ENCODE peak calls at places on chromosome 7, in seven cellular contexts. One of them, this sample, is unnamed.

GRCh38 chr7:24290004-24290641 is 6.1 kb downstream of the NPY start:
- DNase-seq in K562: peak; percentile 47
- DNase-seq in Peyer's patch: peak; percentile 54
- DNase-seq in adrenal gland: no peak
- DNase-seq in A549: peak; percentile 36
- DNase-seq in transverse colon: no peak
- DNase-seq in lower leg skin: no peak
- DNase-seq in this sample: peak; percentile 34

GRCh38 chr7:102111063-102111757 is 175.5 kb upstream of the SH2B2 start:
- DNase-seq in K562: no peak
- DNase-seq in Peyer's patch: peak; percentile 33
- DNase-seq in adrenal gland: no peak
- DNase-seq in A549: no peak
- DNase-seq in transverse colon: no peak
- DNase-seq in lower leg skin: no peak
- DNase-seq in this sample: no peak

GRCh38 chr7:94393251-94393758 is 1.4 kb upstream of the COL1A2 start:
- DNase-seq in K562: no peak
- DNase-seq in Peyer's patch: no peak
- DNase-seq in adrenal gland: no peak
- DNase-seq in A549: no peak
- DNase-seq in transverse colon: no peak
- DNase-seq in lower leg skin: no peak
- DNase-seq in this sample: no peak

GRCh38 chr7:44439933-44440332 is 50.5 kb downstream of the NUDCD3 start:
- DNase-seq in K562: no peak
- DNase-seq in Peyer's patch: no peak
- DNase-seq in adrenal gland: no peak
- DNase-seq in A549: no peak
- DNase-seq in transverse colon: no peak
- DNase-seq in lower leg skin: no peak
- DNase-seq in this sample: no peak

GRCh38 chr7:158386866-158387820 is 200.5 kb downstream of the PTPRN2 start:
- DNase-seq in K562: no peak
- DNase-seq in Peyer's patch: no peak
- DNase-seq in adrenal gland: no peak
- DNase-seq in A549: no peak
- DNase-seq in transverse colon: no peak
- DNase-seq in lower leg skin: no peak
- DNase-seq in this sample: no peak

GRCh38 chr7:121485457-121486243 is 89.5 kb upstream of the FAM3C start:
- DNase-seq in K562: no peak
- DNase-seq in Peyer's patch: no peak
- DNase-seq in adrenal gland: no peak
- DNase-seq in A549: no peak
- DNase-seq in transverse colon: no peak
- DNase-seq in lower leg skin: no peak
- DNase-seq in this sample: no peak

GRCh38 chr7:157514306-157514705 is 177.5 kb downstream of the DNAJB6 start:
- DNase-seq in K562: no peak
- DNase-seq in Peyer's patch: peak; percentile 39
- DNase-seq in adrenal gland: no peak
- DNase-seq in A549: no peak
- DNase-seq in transverse colon: no peak
- DNase-seq in lower leg skin: no peak
- DNase-seq in this sample: no peak

GRCh38 chr7:2125931-2126330 is 106.8 kb downstream of the MAD1L1 start:
- DNase-seq in K562: no peak
- DNase-seq in Peyer's patch: no peak
- DNase-seq in adrenal gland: no peak
- DNase-seq in A549: no peak
- DNase-seq in transverse colon: no peak
- DNase-seq in lower leg skin: no peak
- DNase-seq in this sample: no peak

GRCh38 chr7:157901166-157901565 is 564.4 kb downstream of the DNAJB6 start:
- DNase-seq in K562: no peak
- DNase-seq in Peyer's patch: no peak
- DNase-seq in adrenal gland: no peak
- DNase-seq in A549: no peak
- DNase-seq in transverse colon: no peak
- DNase-seq in lower leg skin: no peak
- DNase-seq in this sample: no peak

GRCh38 chr7:158740657-158741293 is 36.2 kb upstream of the NCAPG2 start:
- DNase-seq in K562: peak; percentile 87
- DNase-seq in Peyer's patch: no peak
- DNase-seq in adrenal gland: no peak
- DNase-seq in A549: peak; percentile 51
- DNase-seq in transverse colon: no peak
- DNase-seq in lower leg skin: no peak
- DNase-seq in this sample: no peak

GRCh38 chr7:111409714-111410422 is 152.4 kb downstream of the IMMP2L start:
- DNase-seq in K562: no peak
- DNase-seq in Peyer's patch: no peak
- DNase-seq in adrenal gland: no peak
- DNase-seq in A549: no peak
- DNase-seq in transverse colon: no peak
- DNase-seq in lower leg skin: no peak
- DNase-seq in this sample: no peak

GRCh38 chr7:123537026-123537642 is 2.7 kb upstream of the IQUB start:
- DNase-seq in K562: no peak
- DNase-seq in Peyer's patch: no peak
- DNase-seq in adrenal gland: no peak
- DNase-seq in A549: no peak
- DNase-seq in transverse colon: no peak
- DNase-seq in lower leg skin: no peak
- DNase-seq in this sample: no peak

GRCh38 chr7:130490888-130491771 is 755 bp upstream of the MEST start:
- DNase-seq in K562: no peak
- DNase-seq in Peyer's patch: no peak
- DNase-seq in adrenal gland: peak; percentile 60
- DNase-seq in A549: no peak
- DNase-seq in transverse colon: peak; percentile 37
- DNase-seq in lower leg skin: no peak
- DNase-seq in this sample: no peak

GRCh38 chr7:155052982-155053381 is 17.1 kb upstream of the HTR5A start:
- DNase-seq in K562: no peak
- DNase-seq in Peyer's patch: no peak
- DNase-seq in adrenal gland: no peak
- DNase-seq in A549: no peak
- DNase-seq in transverse colon: no peak
- DNase-seq in lower leg skin: no peak
- DNase-seq in this sample: no peak

GRCh38 chr7:79398145-79398749 is 55.2 kb downstream of the MAGI2 start:
- DNase-seq in K562: no peak
- DNase-seq in Peyer's patch: no peak
- DNase-seq in adrenal gland: no peak
- DNase-seq in A549: no peak
- DNase-seq in transverse colon: no peak
- DNase-seq in lower leg skin: no peak
- DNase-seq in this sample: no peak

GRCh38 chr7:139681463-139681755 is 96.4 kb downstream of the HIPK2 start:
- DNase-seq in K562: peak; percentile 62
- DNase-seq in Peyer's patch: no peak
- DNase-seq in adrenal gland: no peak
- DNase-seq in A549: no peak
- DNase-seq in transverse colon: no peak
- DNase-seq in lower leg skin: no peak
- DNase-seq in this sample: no peak

GRCh38 chr7:12929416-12930140 is 242.1 kb downstream of the ARL4A start:
- DNase-seq in K562: no peak
- DNase-seq in Peyer's patch: no peak
- DNase-seq in adrenal gland: no peak
- DNase-seq in A549: no peak
- DNase-seq in transverse colon: no peak
- DNase-seq in lower leg skin: no peak
- DNase-seq in this sample: no peak

GRCh38 chr7:108293190-108293612 is 163.0 kb downstream of the NRCAM start:
- DNase-seq in K562: no peak
- DNase-seq in Peyer's patch: no peak
- DNase-seq in adrenal gland: no peak
- DNase-seq in A549: no peak
- DNase-seq in transverse colon: no peak
- DNase-seq in lower leg skin: no peak
- DNase-seq in this sample: no peak

GRCh38 chr7:28677668-28678067 is 265.4 kb downstream of the CREB5 start:
- DNase-seq in K562: no peak
- DNase-seq in Peyer's patch: no peak
- DNase-seq in adrenal gland: no peak
- DNase-seq in A549: no peak
- DNase-seq in transverse colon: no peak
- DNase-seq in lower leg skin: no peak
- DNase-seq in this sample: no peak

GRCh38 chr7:27739301-27739913 is 555 bp upstream of the TAX1BP1 start:
- DNase-seq in K562: peak; percentile 74
- DNase-seq in Peyer's patch: no peak
- DNase-seq in adrenal gland: no peak
- DNase-seq in A549: peak; percentile 30
- DNase-seq in transverse colon: no peak
- DNase-seq in lower leg skin: no peak
- DNase-seq in this sample: no peak

GRCh38 chr7:64515781-64516180 is 47.1 kb downstream of the ZNF680 start:
- DNase-seq in K562: no peak
- DNase-seq in Peyer's patch: no peak
- DNase-seq in adrenal gland: no peak
- DNase-seq in A549: no peak
- DNase-seq in transverse colon: no peak
- DNase-seq in lower leg skin: no peak
- DNase-seq in this sample: no peak

DNA sequence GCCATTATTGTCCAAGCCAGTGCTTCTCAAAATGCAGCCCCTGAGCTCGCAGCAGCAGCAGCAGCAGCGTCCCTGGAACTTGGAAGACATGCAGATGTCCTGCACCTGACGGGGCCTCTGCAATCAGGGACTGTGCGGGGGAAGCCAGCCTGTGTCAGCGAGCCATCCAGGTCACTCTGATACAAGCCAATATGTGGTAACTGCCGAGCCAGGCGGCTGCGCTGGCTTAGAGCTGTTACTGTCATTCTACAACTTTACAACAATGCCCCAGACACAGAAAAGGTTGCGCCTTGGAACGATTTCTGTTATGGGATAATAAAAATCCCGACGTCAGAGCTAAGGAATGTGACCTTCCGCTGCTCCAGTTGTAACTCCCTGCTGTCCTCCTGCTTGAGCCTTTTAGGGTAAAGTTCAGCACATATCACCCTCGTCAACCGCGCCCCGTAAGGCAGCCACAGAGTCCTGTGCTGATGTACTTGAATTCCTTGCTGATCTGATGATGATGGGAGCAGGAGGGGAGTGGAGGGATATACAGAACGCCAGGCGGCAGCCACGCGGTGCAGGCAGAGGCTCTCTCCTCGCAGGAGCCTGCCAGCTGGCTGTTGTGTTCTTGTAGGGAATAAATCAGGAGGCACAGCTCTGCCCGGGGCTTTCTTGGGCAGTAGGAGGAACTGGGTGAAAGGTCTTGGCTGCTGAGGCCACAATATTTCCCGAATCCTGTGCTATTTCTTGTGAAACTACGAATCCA is 20.0 kb upstream of the CRYGN start:
- DNase-seq in K562: peak; percentile 8
- DNase-seq in Peyer's patch: peak; percentile 91
- DNase-seq in adrenal gland: peak; percentile 84
- DNase-seq in A549: peak; percentile 61
- DNase-seq in transverse colon: peak; percentile 87
- DNase-seq in lower leg skin: peak; percentile 84
- DNase-seq in this sample: no peak
- TF ChIP-seq POLR2A in K562: no peak
- TF ChIP-seq POLR2A in Peyer's patch: peak; percentile 70
- TF ChIP-seq POLR2A in adrenal gland: peak; percentile 87
- TF ChIP-seq POLR2A in A549: no peak
- TF ChIP-seq POLR2A in transverse colon: peak; percentile 66
- TF ChIP-seq POLR2A in lower leg skin: no peak
- TF ChIP-seq POLR2A in this sample: no peak

GRCh38 chr7:151226875-151227782 is at the start of gene ABCF2:
- DNase-seq in K562: peak; percentile 100
- DNase-seq in Peyer's patch: peak; percentile 99
- DNase-seq in adrenal gland: peak; percentile 99
- DNase-seq in A549: peak; percentile 99
- DNase-seq in transverse colon: peak; percentile 99
- DNase-seq in lower leg skin: peak; percentile 99
- DNase-seq in this sample: peak; percentile 99
- TF ChIP-seq POLR2A in K562: peak; percentile 91
- TF ChIP-seq POLR2A in Peyer's patch: peak; percentile 55
- TF ChIP-seq POLR2A in adrenal gland: peak; percentile 91
- TF ChIP-seq POLR2A in A549: peak; percentile 66
- TF ChIP-seq POLR2A in transverse colon: peak; percentile 74
- TF ChIP-seq POLR2A in lower leg skin: no peak
- TF ChIP-seq POLR2A in this sample: peak; percentile 83

GRCh38 chr7:91568138-91568537 is 303.9 kb downstream of the FZD1 start:
- DNase-seq in K562: no peak
- DNase-seq in Peyer's patch: no peak
- DNase-seq in adrenal gland: no peak
- DNase-seq in A549: no peak
- DNase-seq in transverse colon: no peak
- DNase-seq in lower leg skin: no peak
- DNase-seq in this sample: no peak

GRCh38 chr7:91573405-91573804 is 307.1 kb downstream of the MTERF1 start:
- DNase-seq in K562: no peak
- DNase-seq in Peyer's patch: no peak
- DNase-seq in adrenal gland: no peak
- DNase-seq in A549: no peak
- DNase-seq in transverse colon: no peak
- DNase-seq in lower leg skin: no peak
- DNase-seq in this sample: no peak

GRCh38 chr7:91569702-91570457 is 305.6 kb downstream of the FZD1 start:
- DNase-seq in K562: no peak
- DNase-seq in Peyer's patch: no peak
- DNase-seq in adrenal gland: no peak
- DNase-seq in A549: no peak
- DNase-seq in transverse colon: no peak
- DNase-seq in lower leg skin: no peak
- DNase-seq in this sample: no peak

GRCh38 chr7:91571601-91572000 is 307.4 kb downstream of the FZD1 start:
- DNase-seq in K562: peak; percentile 22
- DNase-seq in Peyer's patch: no peak
- DNase-seq in adrenal gland: no peak
- DNase-seq in A549: no peak
- DNase-seq in transverse colon: no peak
- DNase-seq in lower leg skin: no peak
- DNase-seq in this sample: no peak

DNA sequence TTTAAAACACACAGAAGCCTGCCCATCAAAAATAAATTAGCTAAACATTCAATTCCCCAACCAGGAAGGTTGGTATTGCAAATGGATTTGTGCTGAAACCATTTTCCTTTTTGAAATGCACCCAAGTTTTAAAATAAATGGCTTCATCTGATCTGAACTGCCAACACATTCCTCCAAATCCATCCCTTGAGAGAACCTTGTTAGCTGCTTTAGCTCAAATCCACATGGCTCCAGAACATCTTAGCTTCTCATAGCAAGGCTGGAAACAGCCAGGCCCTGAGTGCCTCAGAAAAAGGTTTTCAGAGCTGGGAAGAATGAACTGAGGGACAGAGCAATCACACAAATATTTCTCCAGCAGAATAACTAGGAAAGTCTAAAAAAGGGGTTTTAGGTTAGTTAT is 306.4 kb downstream of the FZD1 start:
- DNase-seq in K562: no peak
- DNase-seq in Peyer's patch: no peak
- DNase-seq in adrenal gland: no peak
- DNase-seq in A549: no peak
- DNase-seq in transverse colon: no peak
- DNase-seq in lower leg skin: no peak
- DNase-seq in this sample: no peak
- TF ChIP-seq POLR2A in K562: no peak
- TF ChIP-seq POLR2A in Peyer's patch: no peak
- TF ChIP-seq POLR2A in adrenal gland: no peak
- TF ChIP-seq POLR2A in A549: no peak
- TF ChIP-seq POLR2A in transverse colon: no peak
- TF ChIP-seq POLR2A in lower leg skin: no peak
- TF ChIP-seq POLR2A in this sample: no peak

GRCh38 chr7:30252885-30253795 is 31.3 kb upstream of the ZNRF2 start:
- DNase-seq in K562: no peak
- DNase-seq in Peyer's patch: no peak
- DNase-seq in adrenal gland: peak; percentile 67
- DNase-seq in A549: no peak
- DNase-seq in transverse colon: peak; percentile 62
- DNase-seq in lower leg skin: no peak
- DNase-seq in this sample: no peak
- TF ChIP-seq POLR2A in K562: no peak
- TF ChIP-seq POLR2A in Peyer's patch: no peak
- TF ChIP-seq POLR2A in adrenal gland: no peak
- TF ChIP-seq POLR2A in A549: no peak
- TF ChIP-seq POLR2A in transverse colon: no peak
- TF ChIP-seq POLR2A in lower leg skin: no peak
- TF ChIP-seq POLR2A in this sample: no peak